ENCODE peak calls at places on chromosomes 13 and 19, in nine cellular contexts. R is epithelial cell of esophagus; C is stimulated activated CD4-positive, alpha-beta T cell treated with anti-CD3 and anti-CD28 coated beads, Interleukin-1b, Interleukin-23, amount 100 ng/mL, for 24 hours; K is activated CD4-positive, alpha-beta memory T cell treated with anti-CD3 and anti-CD28 coated beads, Interleukin-2, amount 10 ng/mL, durations not matched to agents 7 days and 5 days; G is hippocampal formation; Z is sciatic nerve; N is activated CD4-positive, alpha-beta T cell treated with anti-CD3 and anti-CD28 coated beads for 24 hours; S is stimulated activated CD8-positive, alpha-beta memory T cell treated with anti-CD3 and anti-CD28 coated beads, Interleukin-15, amount 100 ng/mL, for 24 hours; J is T-helper 1 cell. X is an unnamed sample.

GRCh38 chr19:3068071-3068470 is 5.8 kb upstream of the TLE5 start:
- DNase-seq in S (no peak), G (no peak), N (no peak), Z (no peak), R (no peak), C (no peak), J (no peak), K (no peak), X (no peak)

GRCh38 chr13:98273824-98274786 is 97.0 kb upstream of the RNF113B start:
- DNase-seq in J (no peak), K (no peak), Z (no peak), R (no peak), N (no peak), S (no peak), C (no peak), G (no peak), X (no peak)

GRCh38 chr13:91721413-91721812 is 323.0 kb downstream of the GPC5 start:
- DNase-seq in Z (no peak), N (no peak), R (no peak), C (no peak), K (no peak), G (no peak), S (no peak), J (no peak), X (no peak)

GRCh38 chr13:114339779-114340534 is 25.7 kb downstream of the CHAMP1 start:
- DNase-seq in Z (no peak), S (no peak), N (peak), K (peak), J (no peak), G (no peak), R (peak), C (no peak), X (peak)

GRCh38 chr19:38367041-38367440 is 7.3 kb upstream of the PSMD8 start:
- DNase-seq in N (no peak), K (no peak), J (no peak), S (no peak), C (no peak), Z (no peak), R (no peak), G (no peak), X (no peak)

GRCh38 chr13:41746259-41746658 is 214.7 kb downstream of the VWA8 start:
- DNase-seq in K (no peak), S (no peak), Z (no peak), N (no peak), C (no peak), G (no peak), J (no peak), R (peak), X (no peak)

GRCh38 chr19:11560404-11560988 is 1.5 kb upstream of the ELOF1 start:
- DNase-seq in Z (no peak), N (no peak), C (no peak), S (no peak), R (peak), G (peak), K (peak), J (peak), X (no peak)

GRCh38 chr13:30698023-30698422 is 37.3 kb upstream of the ALOX5AP start:
- DNase-seq in C (no peak), R (no peak), N (no peak), G (no peak), K (no peak), J (no peak), Z (no peak), S (no peak), X (no peak)

GRCh38 chr19:15123900-15124299 is 16.7 kb downstream of the SYDE1 start:
- DNase-seq in C (no peak), J (no peak), S (no peak), Z (peak), N (no peak), K (no peak), G (peak), R (no peak), X (peak)

GRCh38 chr19:33849551-33850147 is 53.0 kb downstream of the KCTD15 start:
- DNase-seq in J (no peak), R (no peak), K (no peak), N (no peak), C (no peak), Z (no peak), S (no peak), G (no peak), X (no peak)